ENCODE peak calls at places on chromosomes 7 and 10, in seven cellular contexts. T is effector memory CD4-positive, alpha-beta T cell; I is mucosa of descending colon; K is lower lobe of right lung; R is AG10803; P is pulmonary artery endothelial cell; O is stimulated activated CD8-positive, alpha-beta memory T cell treated with anti-CD3 and anti-CD28 coated beads, Interleukin-15, amount 100 ng/mL, for 24 hours. V is an unnamed sample.

GRCh38 chr10:86265236-86265876 is 101.2 kb downstream of the GRID1 start:
- DNase-seq in T (no peak), I (no peak), K (peak), R (no peak), P (no peak), O (no peak), V (no peak)

GRCh38 chr10:33290286-33291052 is 44.0 kb downstream of the NRP1 start:
- DNase-seq in T (no peak), I (no peak), K (no peak), R (no peak), P (no peak), O (no peak), V (no peak)

GRCh38 chr7:20440472-20441105 is 109.9 kb downstream of the ITGB8 start:
- DNase-seq in T (no peak), I (peak), K (no peak), R (peak), P (no peak), O (no peak), V (peak)

GRCh38 chr7:54091322-54091721 is 450.9 kb upstream of the VSTM2A start:
- DNase-seq in T (no peak), I (no peak), K (no peak), R (no peak), P (no peak), O (no peak), V (no peak)

GRCh38 chr7:151086802-151087246 is 549 bp downstream of the AGAP3 start:
- DNase-seq in T (no peak), I (no peak), K (no peak), R (no peak), P (no peak), O (no peak), V (no peak)

GRCh38 chr7:87331687-87332256 is 13.7 kb upstream of the CROT start:
- DNase-seq in T (no peak), I (no peak), K (no peak), R (no peak), P (no peak), O (no peak), V (no peak)

GRCh38 chr10:114359041-114359952 is 45.0 kb downstream of the AFAP1L2 start:
- DNase-seq in T (no peak), I (no peak), K (no peak), R (no peak), P (no peak), O (no peak), V (no peak)

GRCh38 chr10:98555011-98555619 is 108.4 kb upstream of the HPS1 start:
- DNase-seq in T (no peak), I (no peak), K (no peak), R (no peak), P (no peak), O (no peak), V (no peak)

GRCh38 chr10:96306516-96306915 is 2.3 kb downstream of the DNTT start:
- DNase-seq in T (no peak), I (no peak), K (peak), R (peak), P (no peak), O (no peak), V (no peak)

GRCh38 chr7:13104128-13104527 is 416.7 kb downstream of the ARL4A start:
- DNase-seq in T (no peak), I (no peak), K (no peak), R (no peak), P (no peak), O (no peak), V (no peak)

GRCh38 chr7:93226310-93226709 is at the start of gene HEPACAM2:
- DNase-seq in T (no peak), I (peak), K (no peak), R (no peak), P (no peak), O (no peak), V (no peak)

GRCh38 chr10:5271526-5271925 is 74.9 kb downstream of the AKR1C4 start:
- DNase-seq in T (no peak), I (no peak), K (no peak), R (peak), P (no peak), O (no peak), V (no peak)

GRCh38 chr10:79084012-79084971 is 15.5 kb downstream of the ZMIZ1 start:
- DNase-seq in T (no peak), I (peak), K (peak), R (peak), P (peak), O (no peak), V (peak)

GRCh38 chr7:68158686-68159255 is 1162.1 kb downstream of the TYW1 start:
- DNase-seq in T (no peak), I (no peak), K (no peak), R (no peak), P (no peak), O (no peak), V (no peak)

GRCh38 chr7:155182406-155182970 is 112.4 kb downstream of the HTR5A start:
- DNase-seq in T (no peak), I (no peak), K (no peak), R (no peak), P (no peak), O (no peak), V (no peak)

GRCh38 chr10:123945506-123945905 is 53.9 kb upstream of the CPXM2 start:
- DNase-seq in T (no peak), I (no peak), K (no peak), R (peak), P (no peak), O (no peak), V (no peak)

GRCh38 chr10:49109669-49110335 is 5.5 kb downstream of the VSTM4 start:
- DNase-seq in T (no peak), I (peak), K (peak), R (peak), P (no peak), O (no peak), V (peak)

GRCh38 chr10:79202188-79203013 is 133.6 kb downstream of the ZMIZ1 start:
- DNase-seq in T (no peak), I (no peak), K (peak), R (peak), P (no peak), O (no peak), V (peak)

GRCh38 chr10:51965451-51965850 is 266.1 kb upstream of the CSTF2T start:
- DNase-seq in T (no peak), I (no peak), K (no peak), R (no peak), P (no peak), O (no peak), V (no peak)

V was measured in body of pancreas.